ENCODE peak calls at places on chromosomes 13 and 19, in four cellular contexts. One of them, this sample, is unnamed.

GRCh38 chr13:99203601-99204579 is 3.2 kb downstream of the UBAC2 start:
- DNase-seq in AG04450: no peak
- DNase-seq in activated T-cell treated with anti-CD3 and anti-CD28 coated beads, Interleukin-2, amount 50 U/mL, for 1 hour: no peak
- DNase-seq in stimulated activated CD8-positive, alpha-beta memory T cell treated with anti-CD3 and anti-CD28 coated beads, Interleukin-15, amount 100 ng/mL, for 1 hour: no peak
- DNase-seq in this sample: no peak

GRCh38 chr19:5031231-5032100 is 62.6 kb downstream of the KDM4B start:
- DNase-seq in AG04450: no peak
- DNase-seq in activated T-cell treated with anti-CD3 and anti-CD28 coated beads, Interleukin-2, amount 50 U/mL, for 1 hour: peak
- DNase-seq in stimulated activated CD8-positive, alpha-beta memory T cell treated with anti-CD3 and anti-CD28 coated beads, Interleukin-15, amount 100 ng/mL, for 1 hour: peak
- DNase-seq in this sample: peak

GRCh38 chr19:42038675-42039074 is 31.3 kb downstream of the GRIK5 start:
- DNase-seq in AG04450: no peak
- DNase-seq in activated T-cell treated with anti-CD3 and anti-CD28 coated beads, Interleukin-2, amount 50 U/mL, for 1 hour: no peak
- DNase-seq in stimulated activated CD8-positive, alpha-beta memory T cell treated with anti-CD3 and anti-CD28 coated beads, Interleukin-15, amount 100 ng/mL, for 1 hour: no peak
- DNase-seq in this sample: no peak

GRCh38 chr19:13965926-13966683 is 13.8 kb downstream of the DCAF15 start:
- DNase-seq in AG04450: no peak
- DNase-seq in activated T-cell treated with anti-CD3 and anti-CD28 coated beads, Interleukin-2, amount 50 U/mL, for 1 hour: no peak
- DNase-seq in stimulated activated CD8-positive, alpha-beta memory T cell treated with anti-CD3 and anti-CD28 coated beads, Interleukin-15, amount 100 ng/mL, for 1 hour: no peak
- DNase-seq in this sample: no peak

GRCh38 chr19:57363734-57364181 is 407 bp downstream of the TRAPPC2B start:
- DNase-seq in AG04450: no peak
- DNase-seq in activated T-cell treated with anti-CD3 and anti-CD28 coated beads, Interleukin-2, amount 50 U/mL, for 1 hour: no peak
- DNase-seq in stimulated activated CD8-positive, alpha-beta memory T cell treated with anti-CD3 and anti-CD28 coated beads, Interleukin-15, amount 100 ng/mL, for 1 hour: no peak
- DNase-seq in this sample: no peak

GRCh38 chr13:49652691-49653305 is 24.5 kb downstream of the ARL11 start:
- DNase-seq in AG04450: no peak
- DNase-seq in activated T-cell treated with anti-CD3 and anti-CD28 coated beads, Interleukin-2, amount 50 U/mL, for 1 hour: no peak
- DNase-seq in stimulated activated CD8-positive, alpha-beta memory T cell treated with anti-CD3 and anti-CD28 coated beads, Interleukin-15, amount 100 ng/mL, for 1 hour: no peak
- DNase-seq in this sample: no peak

GRCh38 chr13:46622013-46622917 is 69.3 kb downstream of the LRCH1 start:
- DNase-seq in AG04450: no peak
- DNase-seq in activated T-cell treated with anti-CD3 and anti-CD28 coated beads, Interleukin-2, amount 50 U/mL, for 1 hour: no peak
- DNase-seq in stimulated activated CD8-positive, alpha-beta memory T cell treated with anti-CD3 and anti-CD28 coated beads, Interleukin-15, amount 100 ng/mL, for 1 hour: no peak
- DNase-seq in this sample: no peak

GRCh38 chr19:43318796-43319314 is 34.6 kb upstream of the CD177 start:
- DNase-seq in AG04450: no peak
- DNase-seq in activated T-cell treated with anti-CD3 and anti-CD28 coated beads, Interleukin-2, amount 50 U/mL, for 1 hour: no peak
- DNase-seq in stimulated activated CD8-positive, alpha-beta memory T cell treated with anti-CD3 and anti-CD28 coated beads, Interleukin-15, amount 100 ng/mL, for 1 hour: no peak
- DNase-seq in this sample: no peak

GRCh38 chr19:24086974-24087595 is at the start of gene ZNF254:
- DNase-seq in AG04450: peak
- DNase-seq in activated T-cell treated with anti-CD3 and anti-CD28 coated beads, Interleukin-2, amount 50 U/mL, for 1 hour: peak
- DNase-seq in stimulated activated CD8-positive, alpha-beta memory T cell treated with anti-CD3 and anti-CD28 coated beads, Interleukin-15, amount 100 ng/mL, for 1 hour: peak
- DNase-seq in this sample: peak

GRCh38 chr19:3397266-3398022 is 31.1 kb downstream of the NFIC start:
- DNase-seq in AG04450: no peak
- DNase-seq in activated T-cell treated with anti-CD3 and anti-CD28 coated beads, Interleukin-2, amount 50 U/mL, for 1 hour: no peak
- DNase-seq in stimulated activated CD8-positive, alpha-beta memory T cell treated with anti-CD3 and anti-CD28 coated beads, Interleukin-15, amount 100 ng/mL, for 1 hour: no peak
- DNase-seq in this sample: no peak

GRCh38 chr13:111518161-111518791 is 197.8 kb downstream of the TEX29 start:
- DNase-seq in AG04450: no peak
- DNase-seq in activated T-cell treated with anti-CD3 and anti-CD28 coated beads, Interleukin-2, amount 50 U/mL, for 1 hour: no peak
- DNase-seq in stimulated activated CD8-positive, alpha-beta memory T cell treated with anti-CD3 and anti-CD28 coated beads, Interleukin-15, amount 100 ng/mL, for 1 hour: no peak
- DNase-seq in this sample: no peak

GRCh38 chr19:11152318-11153062 is 3.1 kb downstream of the SPC24 start:
- DNase-seq in AG04450: no peak
- DNase-seq in activated T-cell treated with anti-CD3 and anti-CD28 coated beads, Interleukin-2, amount 50 U/mL, for 1 hour: no peak
- DNase-seq in stimulated activated CD8-positive, alpha-beta memory T cell treated with anti-CD3 and anti-CD28 coated beads, Interleukin-15, amount 100 ng/mL, for 1 hour: no peak
- DNase-seq in this sample: no peak

GRCh38 chr19:15323496-15324235 is 8.7 kb downstream of the BRD4 start:
- DNase-seq in AG04450: no peak
- DNase-seq in activated T-cell treated with anti-CD3 and anti-CD28 coated beads, Interleukin-2, amount 50 U/mL, for 1 hour: no peak
- DNase-seq in stimulated activated CD8-positive, alpha-beta memory T cell treated with anti-CD3 and anti-CD28 coated beads, Interleukin-15, amount 100 ng/mL, for 1 hour: no peak
- DNase-seq in this sample: no peak

GRCh38 chr13:43783820-43784219 is 3.0 kb downstream of the ENOX1 start:
- DNase-seq in AG04450: no peak
- DNase-seq in activated T-cell treated with anti-CD3 and anti-CD28 coated beads, Interleukin-2, amount 50 U/mL, for 1 hour: no peak
- DNase-seq in stimulated activated CD8-positive, alpha-beta memory T cell treated with anti-CD3 and anti-CD28 coated beads, Interleukin-15, amount 100 ng/mL, for 1 hour: no peak
- DNase-seq in this sample: no peak

GRCh38 chr13:80753951-80754350 is 413.0 kb upstream of the SPRY2 start:
- DNase-seq in AG04450: no peak
- DNase-seq in activated T-cell treated with anti-CD3 and anti-CD28 coated beads, Interleukin-2, amount 50 U/mL, for 1 hour: no peak
- DNase-seq in stimulated activated CD8-positive, alpha-beta memory T cell treated with anti-CD3 and anti-CD28 coated beads, Interleukin-15, amount 100 ng/mL, for 1 hour: no peak
- DNase-seq in this sample: no peak

GRCh38 chr19:2207991-2208860 is 27.9 kb downstream of the PLEKHJ1 start:
- DNase-seq in AG04450: no peak
- DNase-seq in activated T-cell treated with anti-CD3 and anti-CD28 coated beads, Interleukin-2, amount 50 U/mL, for 1 hour: no peak
- DNase-seq in stimulated activated CD8-positive, alpha-beta memory T cell treated with anti-CD3 and anti-CD28 coated beads, Interleukin-15, amount 100 ng/mL, for 1 hour: no peak
- DNase-seq in this sample: peak

GRCh38 chr13:113656015-113656588 is 1.9 kb downstream of the ATP4B start:
- DNase-seq in AG04450: no peak
- DNase-seq in activated T-cell treated with anti-CD3 and anti-CD28 coated beads, Interleukin-2, amount 50 U/mL, for 1 hour: peak
- DNase-seq in stimulated activated CD8-positive, alpha-beta memory T cell treated with anti-CD3 and anti-CD28 coated beads, Interleukin-15, amount 100 ng/mL, for 1 hour: no peak
- DNase-seq in this sample: no peak

GRCh38 chr19:55540619-55541018 is 3.7 kb upstream of the SBK2 start:
- DNase-seq in AG04450: no peak
- DNase-seq in activated T-cell treated with anti-CD3 and anti-CD28 coated beads, Interleukin-2, amount 50 U/mL, for 1 hour: no peak
- DNase-seq in stimulated activated CD8-positive, alpha-beta memory T cell treated with anti-CD3 and anti-CD28 coated beads, Interleukin-15, amount 100 ng/mL, for 1 hour: no peak
- DNase-seq in this sample: no peak

GRCh38 chr19:8612807-8613171 is 2.3 kb upstream of the ADAMTS10 start:
- DNase-seq in AG04450: no peak
- DNase-seq in activated T-cell treated with anti-CD3 and anti-CD28 coated beads, Interleukin-2, amount 50 U/mL, for 1 hour: no peak
- DNase-seq in stimulated activated CD8-positive, alpha-beta memory T cell treated with anti-CD3 and anti-CD28 coated beads, Interleukin-15, amount 100 ng/mL, for 1 hour: no peak
- DNase-seq in this sample: no peak

This sample was measured in AG09319.